ENCODE peak calls at places on chromosomes 16 and 17, in five cellular contexts. I is activated CD4-positive, alpha-beta T cell treated with anti-CD3 and anti-CD28 coated beads, Interleukin-2, amount 50 U/mL, for 48 hours; T is heart left ventricle; K is WTC11; N is anterior cingulate cortex. J is an unnamed sample.

GRCh38 chr16:81446318-81447275 is 2.0 kb downstream of the CMIP start:
- DNase-seq in N (no peak), I (no peak), K (no peak), T (peak), J (no peak)

GRCh38 chr17:12242390-12242954 is 221.8 kb downstream of the MAP2K4 start:
- DNase-seq in K (no peak), I (no peak), N (no peak), T (no peak), J (no peak)

GRCh38 chr16:11560701-11561439 is 25.8 kb downstream of the LITAF start:
- DNase-seq in K (no peak), I (peak), T (no peak), N (no peak), J (peak)

GRCh38 chr16:57314161-57314785 is 29.8 kb upstream of the PLLP start:
- DNase-seq in I (no peak), K (no peak), N (no peak), T (no peak), J (no peak)

GRCh38 chr16:30621765-30622164 is 11.6 kb upstream of the ZNF689 start:
- DNase-seq in T (no peak), N (no peak), K (no peak), I (no peak), J (no peak)

GRCh38 chr17:50487213-50488096 is 8.8 kb downstream of the RSAD1 start:
- DNase-seq in N (no peak), K (no peak), I (peak), T (peak), J (no peak)

GRCh38 chr17:52759864-52760263 is 601.4 kb upstream of the CA10 start:
- DNase-seq in T (no peak), I (no peak), K (no peak), N (no peak), J (no peak)

GRCh38 chr16:8621221-8621571 is 302 bp upstream of the METTL22 start:
- DNase-seq in I (no peak), K (no peak), N (no peak), T (no peak), J (no peak)

GRCh38 chr17:57607553-57608120 is 137.5 kb downstream of the CCDC182 start:
- DNase-seq in T (no peak), I (no peak), N (no peak), K (no peak), J (no peak)

GRCh38 chr17:68452724-68453290 is 4.5 kb downstream of the WIPI1 start:
- DNase-seq in I (no peak), K (no peak), T (no peak), N (no peak), J (no peak)

GRCh38 chr17:71260366-71260765 is 860.5 kb upstream of the SOX9 start:
- DNase-seq in T (no peak), N (no peak), K (no peak), I (no peak), J (no peak)

GRCh38 chr17:29771561-29771960 is 148.8 kb upstream of the CORO6 start:
- DNase-seq in N (no peak), T (no peak), I (no peak), K (no peak), J (no peak)

GRCh38 chr16:3971261-3971660 is 90.7 kb upstream of the CREBBP start:
- DNase-seq in N (no peak), T (no peak), K (no peak), I (no peak), J (no peak)

GRCh38 chr16:65024649-65025243 is 97.1 kb downstream of the CDH11 start:
- DNase-seq in K (no peak), I (no peak), N (no peak), T (no peak), J (no peak)

J was measured in uterus.